ENCODE peak calls at places on chromosomes 6 and 20, in four cellular contexts. C, D, Z and Y are unnamed samples.

GRCh38 chr6:105902401-105903031 is 183.6 kb upstream of the PRDM1 start:
- DNase-seq in C (no peak), Z (no peak), D (no peak), Y (no peak)

GRCh38 chr20:33667245-33668086 is 723 bp downstream of the ACTL10 start:
- DNase-seq in C (peak), Z (peak), D (peak), Y (peak)

GRCh38 chr6:30485236-30485635 is 4.1 kb upstream of the HLA-E start:
- DNase-seq in Z (no peak), C (no peak), D (no peak), Y (no peak)

GRCh38 chr6:34341481-34341971 is 50.9 kb downstream of the NUDT3 start:
- DNase-seq in Z (no peak), C (no peak), D (no peak), Y (no peak)

GRCh38 chr6:13590574-13591153 is 16.3 kb downstream of the SIRT5 start:
- DNase-seq in Z (no peak), D (no peak), C (no peak), Y (no peak)

GRCh38 chr20:34301587-34302311 is 1.4 kb downstream of the AHCY start:
- DNase-seq in D (no peak), C (no peak), Z (no peak), Y (no peak)

GRCh38 chr6:44681782-44682181 is 294.3 kb downstream of the CDC5L start:
- DNase-seq in D (no peak), Z (no peak), C (no peak), Y (no peak)

GRCh38 chr20:33656010-33656782 is 5.9 kb upstream of the C20orf144 start:
- DNase-seq in C (no peak), Z (no peak), D (no peak), Y (no peak)

GRCh38 chr6:62808575-62809293 is 402.5 kb upstream of the FKBP1C start:
- DNase-seq in Z (peak), D (no peak), C (peak), Y (peak)

GRCh38 chr6:3566812-3567211 is 110.0 kb upstream of the SLC22A23 start:
- DNase-seq in Z (no peak), C (no peak), D (no peak), Y (no peak)

GRCh38 chr20:668050-668449 is 7.6 kb downstream of the SCRT2 start:
- DNase-seq in D (no peak), Z (no peak), C (no peak), Y (no peak)

GRCh38 chr20:4227085-4227821 is 211.9 kb upstream of the RNF24 start:
- DNase-seq in Z (no peak), C (no peak), D (no peak), Y (no peak)

GRCh38 chr20:50916257-50916656 is 15.0 kb downstream of the ADNP start:
- DNase-seq in D (no peak), Z (no peak), C (no peak), Y (no peak)

GRCh38 chr6:119443993-119444641 is 94.6 kb upstream of the MAN1A1 start:
- DNase-seq in C (no peak), Z (no peak), D (no peak), Y (no peak)

GRCh38 chr6:130033999-130034814 is 15.8 kb downstream of the L3MBTL3 start:
- DNase-seq in D (no peak), C (no peak), Z (no peak), Y (no peak)

GRCh38 chr20:4225778-4226177 is 210.4 kb upstream of the RNF24 start:
- DNase-seq in C (no peak), D (no peak), Z (no peak), Y (no peak)

GRCh38 chr6:48695872-48696271 is 584.9 kb upstream of the PTCHD4 start:
- DNase-seq in D (no peak), Z (no peak), C (no peak), Y (no peak)

GRCh38 chr6:44548319-44548718 is 160.8 kb downstream of the CDC5L start:
- DNase-seq in C (no peak), D (no peak), Z (no peak), Y (no peak)

GRCh38 chr6:107441706-107442105 is 17.7 kb downstream of the PDSS2 start:
- DNase-seq in Z (no peak), C (no peak), D (no peak), Y (no peak)

GRCh38 chr6:39430968-39431523 is 108.5 kb upstream of the KCNK16 start:
- DNase-seq in C (peak), D (peak), Z (no peak), Y (peak)

GRCh38 chr6:161186173-161186769 is 87.6 kb downstream of the AGPAT4 start:
- DNase-seq in Z (no peak), C (peak), D (no peak), Y (no peak)

GRCh38 chr6:164757451-164757850 is 552.0 kb downstream of the C6orf118 start:
- DNase-seq in Z (no peak), D (no peak), C (no peak), Y (no peak)

GRCh38 chr6:15516923-15517560 is 145.8 kb downstream of the DTNBP1 start:
- DNase-seq in Z (no peak), C (no peak), D (no peak), Y (no peak)

GRCh38 chr6:56772737-56773184 is 130.1 kb upstream of the DST start:
- DNase-seq in C (peak), D (no peak), Z (no peak), Y (no peak)

GRCh38 chr20:17171750-17172149 is 55.1 kb upstream of the PCSK2 start:
- DNase-seq in C (no peak), D (no peak), Z (no peak), Y (no peak)

GRCh38 chr6:64255000-64255399 is 619.4 kb downstream of the PHF3 start:
- DNase-seq in D (no peak), Z (no peak), C (no peak), Y (no peak)